ENCODE peak calls at places on chromosomes 3 and 15, in five cellular contexts. D is stomach; Y is lung; J is psoas muscle; A is CD4-positive, alpha-beta memory T cell. X is an unnamed sample. For H3K27me3, the result is how much of the 10 kb centered on the place peaks cover.

GRCh38 chr15:64865998-64866520 is 24.3 kb downstream of the PLEKHO2 start:
- DNase-seq in A (no peak), J (no peak), D (no peak), Y (no peak), X (no peak)

GRCh38 chr15:81783076-81783475 is 262.7 kb downstream of the MEX3B start:
- DNase-seq in Y (no peak), A (no peak), J (no peak), D (no peak), X (no peak)

GRCh38 chr15:78709263-78709882 is 68.4 kb upstream of the CHRNB4 start:
- DNase-seq in D (peak), A (no peak), J (peak), Y (peak), X (peak)

GRCh38 chr3:187750513-187751123 is 5.3 kb upstream of the BCL6 start:
- DNase-seq in A (no peak), D (peak), Y (no peak), J (peak), X (no peak)

GRCh38 chr3:52019352-52020080 is 23.8 kb upstream of the RPL29 start:
- DNase-seq in A (no peak), Y (no peak), J (peak), D (no peak), X (no peak)

GRCh38 chr15:78317145-78317836 is 17.9 kb upstream of the SKIC8 start:
- DNase-seq in Y (no peak), D (peak), J (peak), A (no peak), X (no peak)

GRCh38 chr3:113104746-113105479 is 106.4 kb upstream of the BOC start:
- DNase-seq in Y (no peak), D (no peak), J (no peak), A (no peak), X (no peak)

GRCh38 chr15:75452968-75453702 is 1.6 kb upstream of the SIN3A start:
- DNase-seq in A (peak), D (peak), J (peak), Y (peak), X (no peak)

GRCh38 chr3:69174871-69175737 is 52.7 kb upstream of the LMOD3 start:
- DNase-seq in D (no peak), A (no peak), J (no peak), Y (no peak), X (no peak)

GRCh38 chr15:33735637-33736247 is 232.6 kb upstream of the CHRM5 start:
- DNase-seq in D (peak), J (no peak), Y (no peak), A (no peak), X (no peak)

GRCh38 chr3:37531071-37531720 is 330.5 kb upstream of the CTDSPL start:
- DNase-seq in J (no peak), Y (no peak), A (no peak), D (no peak), X (no peak)

GRCh38 chr3:117661636-117662095 is 952.1 kb downstream of the TUSC7 start:
- DNase-seq in Y (no peak), D (no peak), A (no peak), J (no peak), X (no peak)

GRCh38 chr15:35606345-35606744 is 60.4 kb upstream of the DPH6 start:
- DNase-seq in J (no peak), A (no peak), D (no peak), Y (no peak), X (no peak)

GRCh38 chr15:74378853-74379252 is 11.4 kb upstream of the CYP11A1 start:
- DNase-seq in D (no peak), J (peak), Y (no peak), A (peak), X (no peak)

GRCh38 chr3:113136071-113136470 is 75.3 kb upstream of the BOC start:
- DNase-seq in J (no peak), D (no peak), A (no peak), Y (no peak), X (no peak)

GRCh38 chr3:165532851-165533250 is 304.4 kb downstream of the BCHE start:
- DNase-seq in Y (no peak), A (no peak), J (no peak), D (no peak), X (no peak)

GRCh38 chr15:40313531-40314398 is 6.0 kb upstream of the PLCB2 start:
- DNase-seq in Y (peak), D (peak), J (no peak), A (peak), X (peak)

GRCh38 chr3:80688814-80689213 is 921.0 kb upstream of the ROBO1 start:
- DNase-seq in D (no peak), Y (no peak), A (no peak), J (no peak), X (no peak)

GRCh38 chr15:81548350-81549116 is 174.5 kb upstream of the TMC3 start:
- DNase-seq in Y (no peak), J (no peak), A (no peak), D (no peak), X (no peak)

GRCh38 chr15:101559938-101560337 is 70.4 kb upstream of the PCSK6 start:
- DNase-seq in D (no peak), A (no peak), J (no peak), Y (no peak), X (no peak)

GRCh38 chr15:71447328-71448250 is 332.3 kb downstream of the THSD4 start:
- DNase-seq in Y (no peak), D (peak), J (no peak), A (no peak), X (no peak)

GRCh38 chr3:127745656-127746399 is 73.1 kb downstream of the ABTB1 start:
- DNase-seq in A (no peak), J (no peak), Y (no peak), D (no peak), X (no peak)

GRCh38 chr15:37891754-37892368 is 42.6 kb upstream of the TMCO5A start:
- DNase-seq in A (no peak), J (no peak), D (no peak), Y (no peak), X (no peak)

GRCh38 chr15:74817370-74817737 is 4.7 kb downstream of the LMAN1L start:
- DNase-seq in J (peak), D (no peak), A (no peak), Y (no peak), X (no peak)

GRCh38 chr3:146117406-146118285 is 43.3 kb downstream of the PLOD2 start:
- DNase-seq in J (no peak), Y (no peak), A (no peak), D (no peak), X (no peak)

GRCh38 chr3:32646761-32647160 is 38.2 kb upstream of the CNOT10 start:
- DNase-seq in A (no peak), Y (no peak), J (no peak), D (no peak), X (no peak)

GRCh38 chr15:44812029-44812517 is 75.7 kb downstream of the TRIM69 start:
- DNase-seq in D (peak), A (no peak), J (no peak), Y (no peak), X (no peak)

GRCh38 chr3:111989061-111989678 is 9.6 kb upstream of the TAGLN3 start:
- DNase-seq in J (no peak), Y (no peak), D (no peak), A (no peak), X (no peak)

GRCh38 chr3:139555249-139555648 is 15.7 kb upstream of the RBP1 start:
- DNase-seq in A (no peak), J (no peak), Y (no peak), D (no peak), X (no peak)

GRCh38 chr15:101689901-101690300 is 34.4 kb downstream of the TARS3 start:
- DNase-seq in A (no peak), Y (no peak), J (no peak), D (no peak), X (no peak)

GRCh38 chr3:143124683-143125520 is 5.3 kb downstream of the CHST2 start:
- DNase-seq in D (no peak), Y (no peak), A (no peak), J (no peak), X (no peak)

GRCh38 chr15:82186161-82186560 is 76.4 kb downstream of the EFL1 start:
- DNase-seq in A (no peak), J (no peak), D (no peak), Y (no peak), X (no peak)

GRCh38 chr3:43998841-43999805 is 242.6 kb upstream of the TOPAZ1 start:
- DNase-seq in Y (no peak), J (no peak), D (no peak), A (no peak), X (no peak)
- H3K27me3 ChIP-seq in Y (under half), J (under half), D (under half), A (under half), X (under half)

GRCh38 chr3:193980905-193981304 is 155.0 kb upstream of the HES1 start:
- DNase-seq in A (no peak), J (no peak), Y (no peak), D (no peak), X (no peak)
- H3K27me3 ChIP-seq in A (under half), J (under half), Y (under half), D (under half), X (under half)

GRCh38 chr3:184261270-184262165 is at the start of gene CAMK2N2:
- DNase-seq in A (peak), D (peak), Y (peak), J (peak), X (peak)

GRCh38 chr3:184260571-184261269 is 633 bp downstream of the CAMK2N2 start:
- DNase-seq in Y (no peak), A (no peak), D (no peak), J (no peak), X (no peak)

GRCh38 chr3:184259396-184259877 is 1.9 kb downstream of the CAMK2N2 start:
- DNase-seq in D (no peak), J (no peak), Y (no peak), A (no peak), X (no peak)

GRCh38 chr3:184258926-184259325 is 2.4 kb downstream of the CAMK2N2 start:
- DNase-seq in D (no peak), A (no peak), Y (no peak), J (no peak), X (no peak)

DNA sequence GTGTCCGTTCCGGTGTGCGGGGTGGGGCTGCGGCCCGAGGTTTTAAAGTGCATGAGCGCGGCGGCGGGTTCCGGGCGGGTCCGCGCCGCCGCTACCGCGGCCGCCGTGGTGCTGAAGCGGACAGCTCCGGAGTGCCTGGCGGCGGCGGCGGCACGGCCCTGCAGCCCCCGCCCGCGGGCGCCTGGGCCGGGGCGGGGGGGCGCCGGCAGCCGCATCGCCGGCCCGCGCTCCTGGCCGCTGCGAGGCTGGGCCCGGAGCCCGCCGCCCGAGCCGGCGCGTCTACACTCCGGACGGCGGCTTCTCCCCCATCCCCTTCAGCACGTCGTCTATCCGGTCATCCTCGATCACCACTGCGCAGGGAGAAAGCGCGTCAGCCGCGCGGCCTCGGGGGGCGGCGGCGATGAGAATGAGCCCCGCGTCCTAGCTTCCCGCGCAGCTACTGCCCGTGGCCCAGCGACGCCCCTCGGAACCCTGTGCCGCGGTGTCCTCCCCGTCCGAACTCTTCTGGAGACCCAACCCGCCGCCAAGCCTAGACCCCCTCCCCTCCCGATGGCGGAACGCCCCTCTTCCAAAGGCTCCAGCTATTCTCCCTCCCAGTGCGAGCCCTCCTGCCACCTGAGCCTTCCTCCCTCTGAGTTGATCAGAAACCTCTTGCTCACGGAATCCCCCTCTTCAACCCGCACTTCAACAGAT is 1.3 kb downstream of the CAMK2N2 start:
- DNase-seq in A (no peak), J (no peak), Y (no peak), D (peak), X (no peak)
- H3K27me3 ChIP-seq in A (under half), J (under half), Y (under half), D (under half), X (under half)

GRCh38 chr3:124059580-124059979 is 67.7 kb upstream of the ROPN1 start:
- DNase-seq in A (no peak), D (no peak), Y (no peak), J (no peak), X (no peak)
- H3K27me3 ChIP-seq in A (under half), D (under half), Y (under half), J (under half), X (under half)

GRCh38 chr15:89426500-89426899 is 69.9 kb downstream of the RHCG start:
- DNase-seq in Y (no peak), A (no peak), J (no peak), D (no peak), X (no peak)
- H3K27me3 ChIP-seq in Y (under half), A (under half), J (under half), D (under half), X (under half)

DNA sequence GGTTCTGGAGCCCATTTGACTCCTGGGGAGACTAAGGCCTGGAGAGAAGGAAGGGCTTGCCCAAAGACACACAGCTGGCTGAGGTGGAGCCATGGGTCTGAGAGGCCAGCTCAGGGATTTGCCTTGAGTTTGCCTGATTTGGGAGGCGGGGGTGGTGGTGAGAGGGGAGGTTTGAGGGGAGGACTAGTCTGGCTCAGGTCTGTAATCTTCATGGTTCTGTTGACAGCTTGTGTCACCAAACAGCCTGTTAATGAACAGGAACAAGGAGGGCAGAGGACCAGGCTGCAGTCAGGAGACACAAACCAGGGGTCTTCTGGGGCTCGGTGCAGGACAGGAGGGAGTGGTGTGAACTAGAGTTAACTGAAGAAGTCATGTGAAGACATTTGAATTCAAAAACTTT is 3.6 kb downstream of the TRH start:
- DNase-seq in D (no peak), Y (no peak), J (no peak), A (no peak), X (no peak)
- H3K27me3 ChIP-seq in D (under half), Y (under half), J (under half), A (under half), X (under half)